ENCODE peak calls at places on chromosomes 2 and 18, in five cellular contexts. One of them, this sample, is unnamed.

GRCh38 chr18:58529714-58530354 is 99.1 kb downstream of the ALPK2 start:
- DNase-seq in MV-4-11: peak; percentile 35
- DNase-seq in activated CD8-positive, alpha-beta T cell treated with anti-CD3 and anti-CD28 coated beads for 36 hours: peak; percentile 84
- DNase-seq in HT1080: peak; percentile 43
- DNase-seq in cardiac septum: no peak
- DNase-seq in this sample: peak; percentile 57

GRCh38 chr18:37711990-37712389 is 146.4 kb upstream of the CELF4 start:
- DNase-seq in MV-4-11: no peak
- DNase-seq in HT1080: no peak
- DNase-seq in cardiac septum: no peak
- DNase-seq in activated CD8-positive, alpha-beta T cell treated with anti-CD3 and anti-CD28 coated beads for 36 hours: no peak
- DNase-seq in this sample: no peak

GRCh38 chr2:179447839-179448447 is 183.3 kb upstream of the SESTD1 start:
- DNase-seq in activated CD8-positive, alpha-beta T cell treated with anti-CD3 and anti-CD28 coated beads for 36 hours: no peak
- DNase-seq in cardiac septum: no peak
- DNase-seq in HT1080: no peak
- DNase-seq in MV-4-11: no peak
- DNase-seq in this sample: no peak

GRCh38 chr2:20113004-20113796 is 61.8 kb upstream of the LAPTM4A start:
- DNase-seq in HT1080: no peak
- DNase-seq in activated CD8-positive, alpha-beta T cell treated with anti-CD3 and anti-CD28 coated beads for 36 hours: no peak
- DNase-seq in MV-4-11: no peak
- DNase-seq in cardiac septum: no peak
- DNase-seq in this sample: no peak

GRCh38 chr18:2545155-2545554 is 26.1 kb downstream of the METTL4 start:
- DNase-seq in cardiac septum: no peak
- DNase-seq in HT1080: no peak
- DNase-seq in MV-4-11: no peak
- DNase-seq in activated CD8-positive, alpha-beta T cell treated with anti-CD3 and anti-CD28 coated beads for 36 hours: no peak
- DNase-seq in this sample: no peak

GRCh38 chr18:75502286-75502685 is 74.8 kb upstream of the SMIM21 start:
- DNase-seq in activated CD8-positive, alpha-beta T cell treated with anti-CD3 and anti-CD28 coated beads for 36 hours: no peak
- DNase-seq in MV-4-11: no peak
- DNase-seq in cardiac septum: no peak
- DNase-seq in HT1080: no peak
- DNase-seq in this sample: no peak

GRCh38 chr2:240184198-240184590 is 43.7 kb upstream of the OTOS start:
- DNase-seq in MV-4-11: no peak
- DNase-seq in activated CD8-positive, alpha-beta T cell treated with anti-CD3 and anti-CD28 coated beads for 36 hours: no peak
- DNase-seq in HT1080: no peak
- DNase-seq in cardiac septum: no peak
- DNase-seq in this sample: no peak

GRCh38 chr2:226142452-226142851 is 657.2 kb downstream of the IRS1 start:
- DNase-seq in cardiac septum: no peak
- DNase-seq in MV-4-11: no peak
- DNase-seq in HT1080: no peak
- DNase-seq in activated CD8-positive, alpha-beta T cell treated with anti-CD3 and anti-CD28 coated beads for 36 hours: no peak
- DNase-seq in this sample: no peak

GRCh38 chr2:111634050-111634784 is 249.8 kb downstream of the ANAPC1 start:
- DNase-seq in activated CD8-positive, alpha-beta T cell treated with anti-CD3 and anti-CD28 coated beads for 36 hours: peak; percentile 36
- DNase-seq in MV-4-11: no peak
- DNase-seq in cardiac septum: no peak
- DNase-seq in HT1080: peak; percentile 17
- DNase-seq in this sample: no peak

GRCh38 chr2:236588932-236589331 is 19.3 kb downstream of the ACKR3 start:
- DNase-seq in activated CD8-positive, alpha-beta T cell treated with anti-CD3 and anti-CD28 coated beads for 36 hours: no peak
- DNase-seq in HT1080: no peak
- DNase-seq in MV-4-11: no peak
- DNase-seq in cardiac septum: no peak
- DNase-seq in this sample: no peak

GRCh38 chr2:160920791-160921303 is 239.4 kb upstream of the TANK start:
- DNase-seq in MV-4-11: no peak
- DNase-seq in HT1080: no peak
- DNase-seq in activated CD8-positive, alpha-beta T cell treated with anti-CD3 and anti-CD28 coated beads for 36 hours: no peak
- DNase-seq in cardiac septum: no peak
- DNase-seq in this sample: no peak

GRCh38 chr18:52216686-52217085 is 123.3 kb upstream of the DCC start:
- DNase-seq in HT1080: no peak
- DNase-seq in activated CD8-positive, alpha-beta T cell treated with anti-CD3 and anti-CD28 coated beads for 36 hours: no peak
- DNase-seq in cardiac septum: no peak
- DNase-seq in MV-4-11: no peak
- DNase-seq in this sample: no peak

GRCh38 chr2:207516206-207516605 is 13.6 kb upstream of the CREB1 start:
- DNase-seq in MV-4-11: no peak
- DNase-seq in activated CD8-positive, alpha-beta T cell treated with anti-CD3 and anti-CD28 coated beads for 36 hours: no peak
- DNase-seq in HT1080: no peak
- DNase-seq in cardiac septum: no peak
- DNase-seq in this sample: no peak

GRCh38 chr18:424071-424868 is 76.2 kb downstream of the COLEC12 start:
- DNase-seq in HT1080: no peak
- DNase-seq in MV-4-11: no peak
- DNase-seq in cardiac septum: no peak
- DNase-seq in activated CD8-positive, alpha-beta T cell treated with anti-CD3 and anti-CD28 coated beads for 36 hours: no peak
- DNase-seq in this sample: no peak

GRCh38 chr2:157625311-157625710 is 3.4 kb downstream of the ACVR1C start:
- DNase-seq in MV-4-11: peak; percentile 14
- DNase-seq in activated CD8-positive, alpha-beta T cell treated with anti-CD3 and anti-CD28 coated beads for 36 hours: peak; percentile 14
- DNase-seq in cardiac septum: no peak
- DNase-seq in HT1080: no peak
- DNase-seq in this sample: no peak

GRCh38 chr18:63031439-63031838 is 288.1 kb downstream of the BCL2 start:
- DNase-seq in HT1080: no peak
- DNase-seq in activated CD8-positive, alpha-beta T cell treated with anti-CD3 and anti-CD28 coated beads for 36 hours: no peak
- DNase-seq in cardiac septum: no peak
- DNase-seq in MV-4-11: no peak
- DNase-seq in this sample: no peak

GRCh38 chr2:53452957-53453748 is 314.5 kb upstream of the CHAC2 start:
- DNase-seq in MV-4-11: no peak
- DNase-seq in HT1080: no peak
- DNase-seq in cardiac septum: no peak
- DNase-seq in activated CD8-positive, alpha-beta T cell treated with anti-CD3 and anti-CD28 coated beads for 36 hours: no peak
- DNase-seq in this sample: no peak

GRCh38 chr18:26566874-26567273 is 18.5 kb upstream of the KCTD1 start:
- DNase-seq in HT1080: no peak
- DNase-seq in MV-4-11: no peak
- DNase-seq in activated CD8-positive, alpha-beta T cell treated with anti-CD3 and anti-CD28 coated beads for 36 hours: no peak
- DNase-seq in cardiac septum: no peak
- DNase-seq in this sample: no peak

GRCh38 chr2:86634352-86634751 is 10.7 kb upstream of the RNF103 start:
- DNase-seq in HT1080: no peak
- DNase-seq in MV-4-11: no peak
- DNase-seq in activated CD8-positive, alpha-beta T cell treated with anti-CD3 and anti-CD28 coated beads for 36 hours: peak; percentile 13
- DNase-seq in cardiac septum: no peak
- DNase-seq in this sample: no peak

GRCh38 chr18:70390366-70391090 is 101.7 kb downstream of the SOCS6 start:
- DNase-seq in activated CD8-positive, alpha-beta T cell treated with anti-CD3 and anti-CD28 coated beads for 36 hours: no peak
- DNase-seq in cardiac septum: no peak
- DNase-seq in MV-4-11: no peak
- DNase-seq in HT1080: no peak
- DNase-seq in this sample: no peak

GRCh38 chr2:54604771-54605350 is 118.6 kb upstream of the EML6 start:
- DNase-seq in cardiac septum: no peak
- DNase-seq in HT1080: no peak
- DNase-seq in MV-4-11: peak; percentile 47
- DNase-seq in activated CD8-positive, alpha-beta T cell treated with anti-CD3 and anti-CD28 coated beads for 36 hours: peak; percentile 52
- DNase-seq in this sample: peak; percentile 44

GRCh38 chr2:128981353-128981752 is 662.7 kb upstream of the HS6ST1 start:
- DNase-seq in activated CD8-positive, alpha-beta T cell treated with anti-CD3 and anti-CD28 coated beads for 36 hours: no peak
- DNase-seq in cardiac septum: no peak
- DNase-seq in HT1080: no peak
- DNase-seq in MV-4-11: no peak
- DNase-seq in this sample: no peak